ENCODE peak calls at places on chromosomes 5 and 9, in six cellular contexts. V, D, W, R, H and P are unnamed samples.

GRCh38 chr5:88785396-88786216 is 97.4 kb downstream of the MEF2C start:
- DNase-seq in V (peak; percentile 87), D (peak; percentile 40), W (no peak), R (peak; percentile 71), H (no peak), P (no peak)

GRCh38 chr5:140251527-140251973 is 51.4 kb downstream of the PFDN1 start:
- DNase-seq in V (peak; percentile 70), D (no peak), W (no peak), R (no peak), H (no peak), P (peak; percentile 40)

GRCh38 chr5:17217421-17218352 is at the start of gene BASP1:
- DNase-seq in V (no peak), D (peak; percentile 65), W (no peak), R (peak; percentile 60), H (peak; percentile 80), P (peak; percentile 83)

GRCh38 chr9:38339496-38339895 is 53.0 kb upstream of the ALDH1B1 start:
- DNase-seq in V (no peak), D (no peak), W (no peak), R (no peak), H (peak; percentile 63), P (no peak)

GRCh38 chr5:51882647-51883046 is 499.4 kb downstream of the ISL1 start:
- DNase-seq in V (no peak), D (no peak), W (no peak), R (no peak), H (no peak), P (no peak)

GRCh38 chr5:168288349-168289245 is 2.8 kb upstream of the WWC1 start:
- DNase-seq in V (peak; percentile 90), D (peak; percentile 88), W (peak; percentile 70), R (peak; percentile 49), H (no peak), P (no peak)

GRCh38 chr5:120014535-120014934 is 385.2 kb downstream of the FAM170A start:
- DNase-seq in V (no peak), D (no peak), W (no peak), R (no peak), H (no peak), P (no peak)

GRCh38 chr9:105332471-105332870 is 88.0 kb downstream of the SLC44A1 start:
- DNase-seq in V (no peak), D (no peak), W (no peak), R (no peak), H (no peak), P (no peak)

GRCh38 chr9:125258160-125258559 is 3.5 kb upstream of the GAPVD1 start:
- DNase-seq in V (no peak), D (no peak), W (no peak), R (no peak), H (no peak), P (no peak)

GRCh38 chr5:106727071-106727470 is 943.7 kb downstream of the EFNA5 start:
- DNase-seq in V (no peak), D (no peak), W (no peak), R (no peak), H (no peak), P (no peak)

GRCh38 chr9:104906441-104907277 is 21.3 kb downstream of the ABCA1 start:
- DNase-seq in V (no peak), D (no peak), W (no peak), R (peak; percentile 91), H (no peak), P (no peak)

GRCh38 chr5:126674145-126674544 is 73.4 kb downstream of the PHAX start:
- DNase-seq in V (no peak), D (peak; percentile 85), W (no peak), R (no peak), H (no peak), P (no peak)

GRCh38 chr9:38117646-38118045 is 48.6 kb upstream of the SHB start:
- DNase-seq in V (no peak), D (no peak), W (no peak), R (no peak), H (no peak), P (no peak)

GRCh38 chr9:805151-805550 is 36.3 kb upstream of the DMRT1 start:
- DNase-seq in V (no peak), D (no peak), W (no peak), R (no peak), H (no peak), P (no peak)

GRCh38 chr5:140311011-140311467 is 8.1 kb upstream of the PFDN1 start:
- DNase-seq in V (peak; percentile 63), D (peak; percentile 29), W (peak; percentile 16), R (no peak), H (no peak), P (no peak)

GRCh38 chr5:154071799-154072781 is 33.3 kb downstream of the MFAP3 start:
- DNase-seq in V (no peak), D (peak; percentile 89), W (peak; percentile 66), R (peak; percentile 77), H (peak; percentile 89), P (peak; percentile 49)

GRCh38 chr9:71796368-71796767 is 28.1 kb upstream of the CEMIP2 start:
- DNase-seq in V (no peak), D (no peak), W (no peak), R (no peak), H (no peak), P (no peak)

GRCh38 chr5:87649455-87649854 is 236.7 kb upstream of the CCNH start:
- DNase-seq in V (no peak), D (no peak), W (no peak), R (no peak), H (no peak), P (no peak)

GRCh38 chr5:5146530-5147160 is 6.5 kb downstream of the ADAMTS16 start:
- DNase-seq in V (no peak), D (no peak), W (no peak), R (no peak), H (no peak), P (no peak)

GRCh38 chr5:150322202-150322601 is 19.5 kb upstream of the ARSI start:
- DNase-seq in V (peak; percentile 74), D (no peak), W (no peak), R (no peak), H (no peak), P (no peak)

DNA sequence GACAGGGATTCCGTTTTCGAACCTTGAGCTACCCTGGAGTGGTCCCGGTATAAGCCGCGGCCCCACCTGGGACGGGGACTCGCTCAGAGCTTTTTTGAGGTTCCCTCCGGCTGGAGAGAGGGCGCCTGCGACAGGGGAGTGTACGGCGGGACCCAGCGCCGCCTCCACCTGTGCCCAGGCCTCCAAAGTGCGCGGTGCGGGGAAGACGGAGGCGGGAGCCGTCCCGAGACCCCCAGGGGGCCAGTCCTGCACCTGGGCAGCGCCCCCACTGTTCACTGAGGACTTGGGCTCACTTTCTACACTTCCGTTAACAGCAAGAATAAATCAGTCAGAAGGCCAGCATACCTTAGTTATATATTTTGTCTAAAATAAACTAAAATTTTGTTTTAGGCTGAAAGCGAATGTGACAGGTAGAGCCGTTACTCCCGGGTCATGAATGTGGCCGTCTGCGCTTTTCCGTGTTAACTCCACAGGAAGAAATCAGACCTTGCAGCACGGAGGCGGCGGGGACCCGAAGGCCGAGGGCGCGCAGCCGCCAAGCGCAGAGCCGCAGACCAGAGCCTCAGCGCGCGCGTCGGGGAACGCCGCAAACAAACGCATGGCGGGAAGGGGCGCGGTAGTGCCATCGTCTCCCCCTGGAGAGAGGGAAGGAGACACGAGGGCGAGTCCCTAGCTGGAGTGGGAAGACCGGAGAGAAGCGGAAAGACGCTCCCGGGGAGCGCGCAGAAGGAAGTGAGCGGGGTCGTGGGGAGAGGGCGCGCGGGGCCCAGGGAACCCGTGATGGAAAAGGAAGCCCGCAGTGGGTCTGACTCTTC is 14.1 kb downstream of the TRIM7 start:
- DNase-seq in V (no peak), D (peak; percentile 58), W (no peak), R (peak; percentile 59), H (peak; percentile 79), P (peak; percentile 76)
- TF ChIP-seq CTCF in V (peak; percentile 41), D (peak; percentile 9), W (peak; percentile 46), R (no peak), H (no peak), P (peak; percentile 50)

DNA sequence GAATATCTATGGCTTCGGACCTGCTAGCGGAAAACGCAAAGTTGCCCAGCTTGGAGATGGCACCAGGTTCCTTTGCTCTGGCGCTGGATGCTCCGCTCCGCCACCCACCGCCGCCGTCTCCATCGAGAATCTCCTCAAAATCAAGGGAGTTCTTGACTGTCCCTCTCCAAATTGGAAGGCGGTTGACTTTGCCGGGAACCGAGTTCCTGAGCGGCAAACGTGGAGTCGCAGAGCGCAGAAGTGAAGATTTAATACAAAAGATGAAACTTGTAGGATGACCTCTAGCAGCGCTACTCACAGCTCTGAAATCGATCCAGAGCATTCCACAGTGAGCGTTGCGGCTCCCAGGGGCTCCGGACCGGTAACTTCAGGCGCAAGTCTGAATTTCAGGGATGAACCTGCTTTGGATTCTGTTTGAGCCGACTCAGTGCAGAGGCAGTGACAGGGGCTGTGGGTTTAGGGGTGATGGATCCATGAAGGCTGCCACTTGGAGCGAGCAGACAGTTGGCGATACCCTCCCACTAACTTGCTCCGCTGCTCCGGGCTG is 1641.5 kb upstream of the C9orf72 start:
- DNase-seq in V (no peak), D (peak; percentile 14), W (no peak), R (no peak), H (peak; percentile 28), P (no peak)
- H3K27me3 ChIP-seq in V (peaks cover 89% of the 10 kb centered on the region), D (peaks cover 41% of the 10 kb centered on the region), W (peaks cover 3% of the 10 kb centered on the region), R (peaks cover 52% of the 10 kb centered on the region), H (peaks cover 18% of the 10 kb centered on the region), P (no peaks in the 10 kb centered on the region)

DNA sequence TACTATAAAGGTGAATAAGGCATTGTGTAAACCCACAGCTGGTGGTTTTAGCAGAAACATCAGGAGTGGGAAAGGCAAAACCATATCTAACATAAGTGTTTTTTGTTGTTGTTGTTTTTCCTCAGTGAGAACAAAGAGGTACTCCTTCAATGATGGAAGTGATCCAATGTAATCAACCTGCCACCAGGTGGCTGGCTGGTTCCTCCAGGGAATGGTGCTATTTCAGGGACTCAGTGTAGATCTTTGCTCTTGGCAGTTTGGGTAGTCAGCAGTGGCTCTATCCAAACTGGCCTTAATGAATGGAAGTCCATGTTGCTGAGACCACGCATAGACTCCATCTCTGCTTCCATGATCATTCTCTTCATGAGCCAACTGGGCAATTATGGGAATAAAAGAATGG is 10.8 kb downstream of the DMRTA1 start:
- DNase-seq in V (no peak), D (no peak), W (no peak), R (no peak), H (no peak), P (no peak)
- TF ChIP-seq CTCF in V (peak; percentile 30), D (no peak), W (no peak), R (no peak), H (no peak), P (no peak)

GRCh38 chr9:137163805-137164204 is 6.0 kb downstream of the LRRC26 start:
- DNase-seq in V (no peak), D (no peak), W (no peak), R (no peak), H (no peak), P (no peak)

GRCh38 chr9:137166242-137167112 is 3.4 kb downstream of the LRRC26 start:
- DNase-seq in V (no peak), D (no peak), W (no peak), R (no peak), H (no peak), P (no peak)

GRCh38 chr9:137164370-137165249 is 5.2 kb downstream of the LRRC26 start:
- DNase-seq in V (no peak), D (no peak), W (no peak), R (no peak), H (no peak), P (no peak)

GRCh38 chr9:137167113-137167751 is 2.6 kb downstream of the LRRC26 start:
- DNase-seq in V (no peak), D (no peak), W (no peak), R (no peak), H (no peak), P (no peak)

GRCh38 chr9:137165250-137165836 is 4.5 kb downstream of the LRRC26 start:
- DNase-seq in V (no peak), D (no peak), W (no peak), R (no peak), H (no peak), P (no peak)
- H3K27me3 ChIP-seq in V (peaks cover 97% of the 10 kb centered on the region), D (peaks cover 89% of the 10 kb centered on the region), W (peaks cover 19% of the 10 kb centered on the region), R (peaks cover 95% of the 10 kb centered on the region), H (peaks cover 54% of the 10 kb centered on the region), P (no peaks in the 10 kb centered on the region)

GRCh38 chr9:136089697-136090045 is 5.4 kb downstream of the NACC2 start:
- DNase-seq in V (no peak), D (no peak), W (no peak), R (no peak), H (no peak), P (peak; percentile 3)
- TF ChIP-seq CTCF in V (peak; percentile 78), D (no peak), W (no peak), R (peak; percentile 55), H (peak; percentile 26), P (peak; percentile 31)